ENCODE peak calls at places on chromosomes 1 and 21, in five cellular contexts. One of them, this sample, is unnamed.

GRCh38 chr1:167666416-167666815 is 36.4 kb downstream of the RCSD1 start:
- DNase-seq in mesenteric fat pad: peak; percentile 41
- DNase-seq in stimulated activated CD4-positive, alpha-beta T cell treated with anti-CD3 and anti-CD28 coated beads, Interleukin-4, amount 100 ng/mL, for 24 hours: no peak
- DNase-seq in H54: no peak
- DNase-seq in HuH-7: no peak
- DNase-seq in this sample: peak; percentile 74

GRCh38 chr1:219498666-219499065 is 114.2 kb downstream of the ZC3H11B start:
- DNase-seq in mesenteric fat pad: no peak
- DNase-seq in stimulated activated CD4-positive, alpha-beta T cell treated with anti-CD3 and anti-CD28 coated beads, Interleukin-4, amount 100 ng/mL, for 24 hours: no peak
- DNase-seq in H54: no peak
- DNase-seq in HuH-7: no peak
- DNase-seq in this sample: no peak

GRCh38 chr21:29025328-29025713 is 853 bp downstream of the USP16 start:
- DNase-seq in mesenteric fat pad: no peak
- DNase-seq in stimulated activated CD4-positive, alpha-beta T cell treated with anti-CD3 and anti-CD28 coated beads, Interleukin-4, amount 100 ng/mL, for 24 hours: no peak
- DNase-seq in H54: no peak
- DNase-seq in HuH-7: no peak
- DNase-seq in this sample: no peak

GRCh38 chr21:40300300-40300699 is 433.1 kb downstream of the PCP4 start:
- DNase-seq in mesenteric fat pad: no peak
- DNase-seq in stimulated activated CD4-positive, alpha-beta T cell treated with anti-CD3 and anti-CD28 coated beads, Interleukin-4, amount 100 ng/mL, for 24 hours: no peak
- DNase-seq in H54: no peak
- DNase-seq in HuH-7: no peak
- DNase-seq in this sample: no peak

GRCh38 chr1:205568135-205568468 is 63.6 kb downstream of the CDK18 start:
- DNase-seq in mesenteric fat pad: no peak
- DNase-seq in stimulated activated CD4-positive, alpha-beta T cell treated with anti-CD3 and anti-CD28 coated beads, Interleukin-4, amount 100 ng/mL, for 24 hours: no peak
- DNase-seq in H54: no peak
- DNase-seq in HuH-7: no peak
- DNase-seq in this sample: no peak

GRCh38 chr21:28479660-28480059 is 513.0 kb downstream of the LTN1 start:
- DNase-seq in mesenteric fat pad: no peak
- DNase-seq in stimulated activated CD4-positive, alpha-beta T cell treated with anti-CD3 and anti-CD28 coated beads, Interleukin-4, amount 100 ng/mL, for 24 hours: no peak
- DNase-seq in H54: no peak
- DNase-seq in HuH-7: no peak
- DNase-seq in this sample: no peak

GRCh38 chr1:47529520-47530098 is 91.8 kb downstream of the FOXD2 start:
- DNase-seq in mesenteric fat pad: no peak
- DNase-seq in stimulated activated CD4-positive, alpha-beta T cell treated with anti-CD3 and anti-CD28 coated beads, Interleukin-4, amount 100 ng/mL, for 24 hours: no peak
- DNase-seq in H54: no peak
- DNase-seq in HuH-7: no peak
- DNase-seq in this sample: no peak

GRCh38 chr1:33316601-33317000 is 4.3 kb downstream of the A3GALT2 start:
- DNase-seq in mesenteric fat pad: no peak
- DNase-seq in stimulated activated CD4-positive, alpha-beta T cell treated with anti-CD3 and anti-CD28 coated beads, Interleukin-4, amount 100 ng/mL, for 24 hours: no peak
- DNase-seq in H54: no peak
- DNase-seq in HuH-7: no peak
- DNase-seq in this sample: no peak

GRCh38 chr1:230149751-230150584 is 82.9 kb downstream of the GALNT2 start:
- DNase-seq in mesenteric fat pad: no peak
- DNase-seq in stimulated activated CD4-positive, alpha-beta T cell treated with anti-CD3 and anti-CD28 coated beads, Interleukin-4, amount 100 ng/mL, for 24 hours: no peak
- DNase-seq in H54: no peak
- DNase-seq in HuH-7: no peak
- DNase-seq in this sample: peak; percentile 76

GRCh38 chr1:156709743-156710489 is 4.5 kb upstream of the CRABP2 start:
- DNase-seq in mesenteric fat pad: no peak
- DNase-seq in stimulated activated CD4-positive, alpha-beta T cell treated with anti-CD3 and anti-CD28 coated beads, Interleukin-4, amount 100 ng/mL, for 24 hours: no peak
- DNase-seq in H54: peak; percentile 80
- DNase-seq in HuH-7: no peak
- DNase-seq in this sample: no peak

GRCh38 chr1:36829951-36830350 is 204.4 kb downstream of the GRIK3 start:
- DNase-seq in mesenteric fat pad: no peak
- DNase-seq in stimulated activated CD4-positive, alpha-beta T cell treated with anti-CD3 and anti-CD28 coated beads, Interleukin-4, amount 100 ng/mL, for 24 hours: no peak
- DNase-seq in H54: no peak
- DNase-seq in HuH-7: no peak
- DNase-seq in this sample: no peak

GRCh38 chr1:65412984-65413375 is 7.5 kb upstream of the LEPR start:
- DNase-seq in mesenteric fat pad: no peak
- DNase-seq in stimulated activated CD4-positive, alpha-beta T cell treated with anti-CD3 and anti-CD28 coated beads, Interleukin-4, amount 100 ng/mL, for 24 hours: no peak
- DNase-seq in H54: no peak
- DNase-seq in HuH-7: no peak
- DNase-seq in this sample: no peak

GRCh38 chr1:184624051-184624450 is 130.6 kb downstream of the EDEM3 start:
- DNase-seq in mesenteric fat pad: no peak
- DNase-seq in stimulated activated CD4-positive, alpha-beta T cell treated with anti-CD3 and anti-CD28 coated beads, Interleukin-4, amount 100 ng/mL, for 24 hours: no peak
- DNase-seq in H54: no peak
- DNase-seq in HuH-7: no peak
- DNase-seq in this sample: no peak